ENCODE peak calls at places on chromosomes 6 and 20, in six cellular contexts. L is fibroblast of lung, X is right cardiac atrium, D is breast epithelium, U is tibial nerve, O is thoracic aorta. S is an unnamed sample.
A peak's percentile ranks its signal among the peaks of the same experiment; 100 is the strongest.

GRCh38 chr6:26009817-26010216 is 47.2 kb downstream of the TRIM38 start:
- DNase-seq in L (no peak), X (no peak), D (no peak), U (no peak), O (no peak), S (no peak)

GRCh38 chr6:7691021-7691420 is 34.9 kb upstream of the BMP6 start:
- DNase-seq in L (no peak), X (no peak), D (no peak), U (no peak), O (no peak), S (no peak)

GRCh38 chr6:136586295-136586694 is 36.1 kb upstream of the MAP7 start:
- DNase-seq in L (peak; percentile 98), X (no peak), D (no peak), U (no peak), O (no peak), S (no peak)

GRCh38 chr6:73639015-73639414 is 14.8 kb downstream of the SLC17A5 start:
- DNase-seq in L (no peak), X (no peak), D (no peak), U (no peak), O (no peak), S (no peak)

GRCh38 chr20:2299301-2299700 is 3.5 kb downstream of the TGM3 start:
- DNase-seq in L (no peak), X (peak; percentile 45), D (no peak), U (peak; percentile 41), O (no peak), S (no peak)

GRCh38 chr6:145339089-145339488 is 396.2 kb downstream of the EPM2A start:
- DNase-seq in L (no peak), X (no peak), D (no peak), U (no peak), O (no peak), S (no peak)

GRCh38 chr6:67433124-67433523 is 1202.0 kb upstream of the ADGRB3 start:
- DNase-seq in L (peak; percentile 50), X (no peak), D (no peak), U (no peak), O (no peak), S (no peak)

GRCh38 chr6:114140416-114140815 is 169.5 kb upstream of the HDAC2 start:
- DNase-seq in L (peak; percentile 22), X (no peak), D (no peak), U (no peak), O (no peak), S (no peak)

GRCh38 chr20:36320261-36320897 is 14.2 kb downstream of the DLGAP4 start:
- DNase-seq in L (no peak), X (no peak), D (no peak), U (no peak), O (no peak), S (no peak)

GRCh38 chr6:87366428-87366827 is 21.8 kb downstream of the C6orf163 start:
- DNase-seq in L (no peak), X (no peak), D (no peak), U (no peak), O (no peak), S (no peak)

GRCh38 chr20:40689100-40689942 is at the start of gene MAFB:
- DNase-seq in L (peak; percentile 94), X (peak; percentile 95), D (peak; percentile 95), U (peak; percentile 92), O (peak; percentile 73), S (no peak)

GRCh38 chr6:158807515-158808441 is 11.4 kb downstream of the EZR start:
- DNase-seq in L (no peak), X (no peak), D (no peak), U (no peak), O (no peak), S (no peak)

GRCh38 chr6:26031595-26032386 is 55.4 kb upstream of the HFE start:
- DNase-seq in L (peak; percentile 98), X (peak; percentile 75), D (no peak), U (peak; percentile 95), O (peak; percentile 75), S (peak; percentile 70)

GRCh38 chr6:26124550-26125014 is 37.4 kb downstream of the HFE start:
- DNase-seq in L (peak; percentile 8), X (no peak), D (no peak), U (peak; percentile 28), O (no peak), S (no peak)

GRCh38 chr20:21136015-21136732 is 10.3 kb downstream of the KIZ start:
- DNase-seq in L (no peak), X (no peak), D (no peak), U (no peak), O (no peak), S (no peak)

GRCh38 chr6:70241031-70241430 is 61.9 kb downstream of the COL9A1 start:
- DNase-seq in L (no peak), X (no peak), D (no peak), U (no peak), O (no peak), S (no peak)

GRCh38 chr6:46410330-46410953 is 80.8 kb downstream of the RCAN2 start:
- DNase-seq in L (peak; percentile 57), X (no peak), D (no peak), U (peak; percentile 47), O (no peak), S (peak; percentile 4)

GRCh38 chr6:28212510-28213212 is 12.4 kb upstream of the ZSCAN9 start:
- DNase-seq in L (peak; percentile 90), X (no peak), D (no peak), U (no peak), O (no peak), S (no peak)

GRCh38 chr6:43952746-43953145 is 174.5 kb downstream of the MRPL14 start:
- DNase-seq in L (no peak), X (no peak), D (no peak), U (no peak), O (no peak), S (no peak)

GRCh38 chr6:44386364-44386928 is 1.1 kb upstream of the CDC5L start:
- DNase-seq in L (peak; percentile 73), X (no peak), D (peak; percentile 64), U (peak; percentile 46), O (peak; percentile 25), S (no peak)

GRCh38 chr6:54801669-54802068 is 44.9 kb upstream of the FAM83B start:
- DNase-seq in L (peak; percentile 96), X (no peak), D (no peak), U (no peak), O (no peak), S (no peak)

GRCh38 chr6:12119085-12119588 is 107.0 kb downstream of the HIVEP1 start:
- DNase-seq in L (no peak), X (no peak), D (no peak), U (no peak), O (no peak), S (peak; percentile 54)

GRCh38 chr20:23245553-23246128 is 105.0 kb upstream of the NXT1 start:
- DNase-seq in L (peak; percentile 53), X (peak; percentile 73), D (no peak), U (peak; percentile 57), O (no peak), S (no peak)

GRCh38 chr20:14616003-14616402 is 278.6 kb upstream of the FLRT3 start:
- DNase-seq in L (no peak), X (no peak), D (no peak), U (no peak), O (no peak), S (no peak)

GRCh38 chr6:71887006-71887743 is 825 bp downstream of the RIMS1 start:
- DNase-seq in L (no peak), X (no peak), D (no peak), U (no peak), O (no peak), S (no peak)

GRCh38 chr20:48194578-48194977 is 409.3 kb upstream of the SULF2 start:
- DNase-seq in L (no peak), X (no peak), D (no peak), U (no peak), O (no peak), S (no peak)

GRCh38 chr6:82573200-82573972 is 209.8 kb downstream of the TPBG start:
- DNase-seq in L (no peak), X (no peak), D (no peak), U (no peak), O (no peak), S (no peak)

GRCh38 chr6:34340906-34341480 is 51.5 kb downstream of the NUDT3 start:
- DNase-seq in L (no peak), X (no peak), D (no peak), U (no peak), O (no peak), S (no peak)
- H3K4me1 ChIP-seq in L (peaks cover 4% of the 10 kb centered on the region), X (peaks cover 9% of the 10 kb centered on the region), D (peaks cover 3% of the 10 kb centered on the region), U (peaks cover 74% of the 10 kb centered on the region), O (peaks cover 60% of the 10 kb centered on the region), S (no peaks in the 10 kb centered on the region)

DNA sequence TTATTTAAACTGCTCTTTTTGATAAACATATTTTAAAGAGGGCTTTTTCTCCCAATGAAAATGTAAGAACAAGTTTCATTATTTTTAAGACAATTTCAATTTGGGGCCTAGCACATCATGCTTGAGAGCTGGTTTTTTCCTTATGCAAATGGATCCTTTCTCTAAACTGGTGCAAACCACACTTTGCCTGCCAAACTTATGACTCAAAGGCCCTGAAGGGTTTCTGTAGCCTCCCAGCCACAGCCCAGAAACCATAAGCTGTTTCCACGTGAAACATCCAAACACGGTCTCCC is 451 bp upstream of the HSF2 start:
- DNase-seq in L (no peak), X (no peak), D (no peak), U (no peak), O (no peak), S (no peak)
- H3K27ac ChIP-seq in L (peak overlapping the region; percentile 55), X (peak overlapping the region; percentile 83), D (peak overlapping the region; percentile 90), U (peak overlapping the region; percentile 71), O (peak overlapping the region; percentile 45), S (peak overlapping the region; percentile 85)

GRCh38 chr6:14722704-14723103 is 523.2 kb upstream of the JARID2 start:
- DNase-seq in L (no peak), X (no peak), D (no peak), U (no peak), O (no peak), S (no peak)
- H3K4me1 ChIP-seq in L (peaks cover 5% of the 10 kb centered on the region), X (peaks cover 4% of the 10 kb centered on the region), D (no peaks in the 10 kb centered on the region), U (peaks cover 8% of the 10 kb centered on the region), O (no peaks in the 10 kb centered on the region), S (peaks cover 7% of the 10 kb centered on the region)

GRCh38 chr6:169188051-169188863 is 65.4 kb downstream of the THBS2 start:
- DNase-seq in L (peak; percentile 94), X (no peak), D (no peak), U (no peak), O (no peak), S (no peak)

GRCh38 chr6:169189227-169189626 is 64.4 kb downstream of the THBS2 start:
- DNase-seq in L (no peak), X (no peak), D (no peak), U (no peak), O (no peak), S (no peak)

GRCh38 chr6:169190970-169191369 is 62.7 kb downstream of the THBS2 start:
- DNase-seq in L (no peak), X (no peak), D (no peak), U (no peak), O (no peak), S (no peak)

GRCh38 chr6:169189686-169190085 is 64.0 kb downstream of the THBS2 start:
- DNase-seq in L (no peak), X (no peak), D (no peak), U (no peak), O (no peak), S (no peak)

DNA sequence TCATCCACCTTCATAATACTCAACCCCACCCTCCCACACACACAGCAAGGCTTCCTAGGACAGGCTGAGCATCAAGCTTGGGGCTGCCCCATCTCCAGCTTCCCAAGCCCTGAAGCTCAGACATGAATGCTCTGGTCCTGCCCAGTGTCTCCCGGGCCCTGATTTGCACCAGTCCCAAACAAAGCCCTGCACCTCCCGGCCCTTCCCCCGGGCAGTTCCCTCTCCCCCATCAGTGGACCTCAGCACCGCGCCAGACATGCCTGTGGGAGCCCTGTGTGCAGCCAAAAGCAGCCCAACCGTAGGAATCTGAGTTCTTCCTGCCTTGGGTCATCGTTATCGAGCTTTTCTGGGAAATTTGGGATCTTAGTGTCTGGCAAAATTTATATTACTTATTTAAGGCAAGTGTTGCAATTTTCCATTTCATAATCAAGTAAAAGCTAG is 63.5 kb downstream of the THBS2 start:
- DNase-seq in L (peak; percentile 94), X (peak; percentile 89), D (no peak), U (peak; percentile 61), O (peak; percentile 69), S (no peak)
- H3K27ac ChIP-seq in L (peak overlapping the region; percentile 60), X (peak overlapping the region; percentile 73), D (peak overlapping the region; percentile 82), U (peak overlapping the region; percentile 58), O (peak overlapping the region; percentile 92), S (no peak overlapping the region)